ENCODE peak calls at places on chromosome 18, in nine cellular contexts. O is CD8-positive, alpha-beta T cell; Y is thoracic aorta; H is HCT116; R is SK-N-SH; E is heart left ventricle; S is ovary; Z is left lung; L is PC-3. K is an unnamed sample. For H3K27me3, the result is how much of the 10 kb centered on the place peaks cover.

GRCh38 chr18:45086777-45087176 is 406.1 kb downstream of the SETBP1 start:
- DNase-seq in Y (no peak), E (no peak), L (no peak), Z (no peak), S (no peak), R (no peak), O (no peak), H (no peak), K (no peak)

GRCh38 chr18:13070460-13070859 is 79.3 kb downstream of the CEP192 start:
- DNase-seq in H (no peak), Z (no peak), O (no peak), R (no peak), E (no peak), Y (no peak), S (no peak), L (no peak), K (no peak)

GRCh38 chr18:62621546-62621945 is 93.8 kb upstream of the PHLPP1 start:
- DNase-seq in R (no peak), S (no peak), Y (no peak), E (peak), H (no peak), O (no peak), Z (no peak), L (no peak), K (peak)

GRCh38 chr18:79434611-79435010 is 38.9 kb downstream of the NFATC1 start:
- DNase-seq in S (no peak), Y (no peak), L (no peak), E (no peak), R (no peak), O (no peak), Z (no peak), H (no peak), K (no peak)

GRCh38 chr18:3791258-3791657 is 341.3 kb downstream of the TGIF1 start:
- DNase-seq in E (no peak), Z (no peak), L (no peak), H (no peak), Y (no peak), R (no peak), O (no peak), S (no peak), K (no peak)

GRCh38 chr18:73980289-73980979 is 167.2 kb downstream of the FBXO15 start:
- DNase-seq in Z (no peak), E (no peak), O (no peak), R (peak), L (peak), Y (no peak), H (peak), S (no peak), K (no peak)

GRCh38 chr18:76502551-76502950 is 7.5 kb upstream of the ZNF516 start:
- DNase-seq in E (no peak), R (no peak), S (no peak), Z (no peak), H (no peak), L (no peak), O (no peak), Y (no peak), K (no peak)

GRCh38 chr18:71398530-71398929 is 1109.7 kb downstream of the SOCS6 start:
- DNase-seq in H (no peak), Y (no peak), Z (no peak), R (peak), S (no peak), O (no peak), L (peak), E (no peak), K (no peak)

GRCh38 chr18:41870817-41871216 is 84.2 kb upstream of the PIK3C3 start:
- DNase-seq in R (no peak), S (no peak), Z (no peak), L (peak), Y (no peak), E (no peak), O (no peak), H (no peak), K (no peak)

GRCh38 chr18:22466608-22467390 is 49.1 kb upstream of the CTAGE1 start:
- DNase-seq in Y (no peak), R (no peak), E (peak), S (no peak), H (peak), L (peak), O (no peak), Z (peak), K (no peak)

GRCh38 chr18:28123401-28124030 is 53.4 kb downstream of the CDH2 start:
- DNase-seq in S (no peak), Z (no peak), E (no peak), H (no peak), R (no peak), O (no peak), Y (no peak), L (no peak), K (no peak)

GRCh38 chr18:79186649-79187048 is 117.5 kb downstream of the ATP9B start:
- DNase-seq in L (no peak), O (no peak), H (no peak), E (no peak), R (no peak), Z (no peak), S (no peak), Y (no peak), K (no peak)

GRCh38 chr18:45879681-45880655 is 54.5 kb downstream of the SIGLEC15 start:
- DNase-seq in S (peak), E (peak), Y (no peak), O (peak), Z (peak), H (peak), L (peak), R (peak), K (peak)

GRCh38 chr18:27413495-27414401 is 228.6 kb upstream of the CHST9 start:
- DNase-seq in S (no peak), Z (no peak), O (no peak), E (peak), R (no peak), H (no peak), Y (no peak), L (peak), K (no peak)

GRCh38 chr18:8324343-8325065 is 284.7 kb upstream of the RAB12 start:
- DNase-seq in Z (no peak), L (peak), R (no peak), E (no peak), H (no peak), Y (no peak), S (no peak), O (no peak), K (no peak)

GRCh38 chr18:74929110-74929509 is 279.8 kb downstream of the PTGR3 start:
- DNase-seq in S (no peak), H (no peak), E (no peak), L (no peak), Y (no peak), Z (no peak), O (no peak), R (peak), K (no peak)

GRCh38 chr18:55781481-55781957 is 193.5 kb upstream of the TCF4 start:
- DNase-seq in O (no peak), R (peak), Y (no peak), H (no peak), Z (no peak), E (peak), S (peak), L (peak), K (peak)

GRCh38 chr18:31646332-31646822 is 38.0 kb downstream of the B4GALT6 start:
- DNase-seq in O (no peak), R (no peak), H (no peak), S (no peak), Z (no peak), E (no peak), L (peak), Y (no peak), K (no peak)

GRCh38 chr18:13539050-13539449 is 187.3 kb downstream of the FAM210A start:
- DNase-seq in H (no peak), O (peak), Z (no peak), L (no peak), S (no peak), R (no peak), E (no peak), Y (no peak), K (no peak)

GRCh38 chr18:41655074-41655473 is 300.0 kb upstream of the PIK3C3 start:
- DNase-seq in Y (no peak), E (no peak), S (no peak), O (no peak), H (no peak), R (no peak), Z (no peak), L (no peak), K (no peak)

GRCh38 chr18:25735447-25735846 is 355.0 kb downstream of the SS18 start:
- DNase-seq in R (no peak), H (no peak), O (no peak), Z (no peak), L (no peak), S (no peak), Y (no peak), E (no peak), K (no peak)

GRCh38 chr18:46712406-46712805 is 44.4 kb downstream of the ST8SIA5 start:
- DNase-seq in L (peak), O (no peak), Y (no peak), R (no peak), E (no peak), H (no peak), S (peak), Z (no peak), K (no peak)

GRCh38 chr18:69789794-69790193 is 157.9 kb downstream of the CD226 start:
- DNase-seq in S (no peak), H (no peak), L (no peak), Z (no peak), R (no peak), O (no peak), Y (no peak), E (no peak), K (no peak)

GRCh38 chr18:76098728-76099514 is 396.1 kb downstream of the ZNF516 start:
- DNase-seq in H (no peak), Z (no peak), S (peak), O (no peak), Y (no peak), L (no peak), E (no peak), R (no peak), K (no peak)

GRCh38 chr18:11052800-11053199 is 96.6 kb downstream of the PIEZO2 start:
- DNase-seq in L (no peak), R (no peak), S (no peak), Z (no peak), O (no peak), H (no peak), Y (no peak), E (no peak), K (no peak)

GRCh38 chr18:68764016-68764415 is 33.9 kb upstream of the CCDC102B start:
- DNase-seq in L (peak), S (no peak), R (no peak), E (no peak), Z (no peak), H (no peak), Y (no peak), O (no peak), K (no peak)

GRCh38 chr18:31876707-31877106 is 66.2 kb downstream of the TRAPPC8 start:
- DNase-seq in L (peak), O (no peak), Z (no peak), Y (no peak), S (no peak), R (no peak), H (no peak), E (no peak), K (no peak)

GRCh38 chr18:41096504-41096903 is 858.5 kb upstream of the PIK3C3 start:
- DNase-seq in R (peak), E (no peak), S (no peak), Y (no peak), O (no peak), L (peak), H (no peak), Z (no peak), K (no peak)

GRCh38 chr18:5294113-5294617 is 1.4 kb downstream of the ZBTB14 start:
- DNase-seq in E (no peak), R (peak), Y (no peak), L (no peak), S (no peak), Z (peak), O (no peak), H (no peak), K (peak)

GRCh38 chr18:79517322-79517721 is 121.6 kb downstream of the NFATC1 start:
- DNase-seq in Z (no peak), Y (no peak), R (no peak), H (no peak), S (no peak), O (peak), L (no peak), E (no peak), K (no peak)

GRCh38 chr18:63454497-63454896 is 22.3 kb upstream of the SERPINB5 start:
- DNase-seq in S (no peak), E (no peak), L (peak), H (no peak), Y (no peak), O (no peak), R (no peak), Z (no peak), K (no peak)

GRCh38 chr18:79309572-79310278 is 86.0 kb upstream of the NFATC1 start:
- DNase-seq in L (no peak), E (no peak), Z (no peak), H (no peak), O (no peak), S (no peak), R (no peak), Y (no peak), K (no peak)

GRCh38 chr18:69982417-69982816 is 34.7 kb upstream of the CD226 start:
- DNase-seq in Y (no peak), O (no peak), E (no peak), S (no peak), H (no peak), Z (no peak), R (no peak), L (no peak), K (no peak)

GRCh38 chr18:72674710-72675109 is 130.6 kb upstream of the CBLN2 start:
- DNase-seq in L (no peak), H (no peak), O (no peak), S (no peak), Z (no peak), Y (no peak), R (no peak), E (no peak), K (no peak)

GRCh38 chr18:53819671-53820070 is 404.8 kb downstream of the MBD2 start:
- DNase-seq in H (no peak), S (no peak), L (no peak), Y (no peak), R (no peak), O (no peak), E (no peak), Z (peak), K (no peak)

GRCh38 chr18:80197490-80197889 is 49.8 kb downstream of the PARD6G start:
- DNase-seq in E (no peak), L (no peak), Z (no peak), O (no peak), S (no peak), H (no peak), Y (no peak), R (no peak), K (no peak)

GRCh38 chr18:75429975-75430374 is 2.5 kb upstream of the SMIM21 start:
- DNase-seq in Z (no peak), Y (no peak), L (no peak), E (no peak), S (no peak), R (no peak), O (no peak), H (no peak), K (no peak)

GRCh38 chr18:34492652-34493051 is 217.4 kb upstream of the DTNA start:
- DNase-seq in Y (no peak), O (no peak), E (no peak), H (no peak), S (no peak), R (peak), L (peak), Z (no peak), K (no peak)

GRCh38 chr18:50689578-50689977 is 129.7 kb downstream of the MAPK4 start:
- DNase-seq in S (no peak), Y (no peak), O (no peak), Z (no peak), L (no peak), E (no peak), H (no peak), R (no peak), K (no peak)
- H3K27me3 ChIP-seq in S (under half), Y (under half), O (under half), Z (under half), L (under half), E (under half), H (under half), R (under half), K (under half)

GRCh38 chr18:48136051-48136543 is 205.6 kb upstream of the SMAD2 start:
- DNase-seq in Z (peak), H (no peak), O (no peak), E (peak), R (peak), S (peak), Y (no peak), L (no peak), K (no peak)
- TF ChIP-seq CTCF in Z (no peak), H (no peak), O (no peak), E (peak), R (no peak), S (no peak), Y (peak), L (no peak), K (no peak)

GRCh38 chr18:9710037-9710436 is 1.9 kb downstream of the RAB31 start:
- DNase-seq in R (no peak), H (no peak), Y (no peak), Z (no peak), S (no peak), L (no peak), E (no peak), O (no peak), K (no peak)

GRCh38 chr18:9708882-9709877 is 1.1 kb downstream of the RAB31 start:
- DNase-seq in S (peak), R (no peak), Z (no peak), E (peak), L (no peak), O (no peak), H (no peak), Y (no peak), K (no peak)

GRCh38 chr18:9712130-9712577 is 4.1 kb downstream of the RAB31 start:
- DNase-seq in Z (no peak), O (no peak), L (no peak), H (no peak), S (no peak), E (no peak), Y (no peak), R (no peak), K (no peak)

GRCh38 chr18:9712606-9713005 is 4.5 kb downstream of the RAB31 start:
- DNase-seq in Y (no peak), L (no peak), O (no peak), R (no peak), Z (no peak), S (no peak), E (no peak), H (no peak), K (no peak)

DNA sequence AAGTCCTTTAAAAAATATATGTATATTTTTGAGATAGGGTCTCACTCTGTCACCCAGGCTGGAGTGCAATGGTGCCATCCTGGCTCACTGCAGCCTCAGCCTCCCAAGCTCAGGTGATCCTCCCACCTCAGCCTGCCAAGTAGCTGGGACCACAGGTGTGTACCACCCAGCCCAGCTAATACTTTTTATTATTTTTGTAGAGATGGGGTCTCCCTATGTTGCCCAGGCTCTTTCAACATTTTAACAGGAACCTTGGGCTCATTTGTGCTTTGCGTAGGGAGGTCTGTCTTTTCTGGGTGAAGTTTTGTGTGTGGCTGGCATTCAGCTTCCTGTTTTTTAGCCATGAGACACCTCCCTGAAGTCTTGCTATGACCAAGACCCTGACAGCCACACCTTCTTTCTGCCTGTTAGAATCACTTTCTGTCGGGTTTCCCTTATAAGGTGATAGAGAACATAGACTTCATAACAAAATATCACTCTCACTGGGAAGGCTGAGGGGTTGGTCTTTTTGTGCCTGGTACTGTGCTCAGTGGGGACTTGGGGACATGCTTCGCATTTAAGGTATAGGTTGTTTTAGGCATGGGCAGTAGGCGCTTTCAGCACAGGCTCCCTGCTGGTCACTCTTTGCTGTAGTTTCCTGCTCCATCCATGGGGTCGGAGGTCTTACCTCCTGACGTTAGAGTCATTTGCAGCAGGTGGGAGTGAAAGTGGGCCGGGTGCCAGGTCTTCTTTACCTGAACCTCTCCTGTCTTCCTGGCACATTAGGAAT is 3.4 kb downstream of the RAB31 start:
- DNase-seq in H (no peak), Z (no peak), L (no peak), O (no peak), R (no peak), Y (no peak), E (no peak), S (no peak), K (no peak)
- H3K4me3 ChIP-seq in H (no peak), Z (peak), L (no peak), O (no peak), R (no peak), Y (peak), E (no peak), S (no peak), K (no peak)

DNA sequence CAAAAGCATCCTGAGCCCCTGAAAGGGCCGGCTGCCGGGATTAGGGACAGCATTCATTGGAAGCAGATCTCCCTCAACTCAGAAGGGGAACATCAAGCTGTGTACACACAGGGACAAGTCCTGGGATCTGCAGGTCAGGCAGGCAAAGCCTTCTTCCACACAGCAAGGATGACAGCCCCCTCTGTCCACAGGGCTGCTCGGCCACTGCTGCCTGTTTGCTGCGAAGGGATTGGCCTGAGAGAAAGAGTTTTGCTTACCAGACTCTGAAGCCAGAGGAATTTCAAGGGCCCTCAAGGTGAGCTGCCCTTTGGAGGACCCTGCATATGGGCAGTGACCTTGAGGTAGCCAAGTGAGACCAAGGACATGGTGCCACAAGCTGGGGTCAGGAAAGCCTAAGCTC is 11.1 kb downstream of the ZBTB7C start:
- DNase-seq in E (no peak), H (no peak), O (no peak), Y (no peak), Z (no peak), R (no peak), S (no peak), L (no peak), K (no peak)
- H3K27me3 ChIP-seq in E (under half), H (under half), O (under half), Y (under half), Z (under half), R (under half), S (under half), L (under half), K (under half)

GRCh38 chr18:59272971-59273935 is at the start of gene RAX:
- DNase-seq in Y (no peak), O (no peak), Z (no peak), R (peak), E (no peak), H (no peak), L (no peak), S (no peak), K (no peak)
- TF ChIP-seq CTCF in Y (no peak), O (no peak), Z (no peak), R (peak), E (peak), H (peak), L (no peak), S (no peak), K (no peak)

GRCh38 chr18:24534737-24535136 is 74.3 kb downstream of the HRH4 start:
- DNase-seq in Z (no peak), E (no peak), S (no peak), R (no peak), L (no peak), O (no peak), H (no peak), Y (no peak), K (no peak)

GRCh38 chr18:24535831-24536230 is 75.4 kb downstream of the HRH4 start:
- DNase-seq in L (no peak), R (no peak), Y (no peak), H (no peak), O (no peak), Z (no peak), E (no peak), S (no peak), K (no peak)

GRCh38 chr18:24534271-24534670 is 73.8 kb downstream of the HRH4 start:
- DNase-seq in R (no peak), L (no peak), O (no peak), Y (no peak), H (no peak), Z (no peak), E (no peak), S (no peak), K (no peak)

GRCh38 chr18:24528857-24529256 is 68.4 kb downstream of the HRH4 start:
- DNase-seq in O (no peak), Z (no peak), E (no peak), L (no peak), R (no peak), Y (no peak), H (no peak), S (no peak), K (no peak)

GRCh38 chr18:24530630-24531111 is 70.2 kb downstream of the HRH4 start:
- DNase-seq in S (no peak), O (no peak), L (peak), R (no peak), H (peak), Z (no peak), E (no peak), Y (no peak), K (no peak)
- H3K4me3 ChIP-seq in S (no peak), O (no peak), L (no peak), R (no peak), H (peak), Z (no peak), E (no peak), Y (no peak), K (no peak)

K was measured in dorsolateral prefrontal cortex.